ENCODE peak calls at places on chromosomes 1 and 21, in five cellular contexts. I is RWPE1, L is H9, M is tibial artery, K is esophagus muscularis mucosa. Q is an unnamed sample.

GRCh38 chr1:153403421-153404085 is 12.7 kb upstream of the S100A8 start:
- DNase-seq in I (no peak), L (peak), K (peak), M (no peak), Q (no peak)

GRCh38 chr1:6108937-6109636 is 63.4 kb downstream of the KCNAB2 start:
- DNase-seq in K (no peak), M (no peak), L (peak), I (peak), Q (no peak)

GRCh38 chr1:10338047-10338446 is 60.8 kb upstream of the PGD start:
- DNase-seq in I (peak), M (peak), K (no peak), L (peak), Q (no peak)

GRCh38 chr1:72915581-72915980 is 633.2 kb upstream of the NEGR1 start:
- DNase-seq in L (peak), M (no peak), I (no peak), K (no peak), Q (no peak)

GRCh38 chr1:15100369-15101111 is 53.0 kb upstream of the TMEM51 start:
- DNase-seq in M (peak), K (no peak), I (peak), L (peak), Q (no peak)

GRCh38 chr1:233112184-233113008 is 162.0 kb downstream of the NTPCR start:
- DNase-seq in M (no peak), I (no peak), L (no peak), K (no peak), Q (no peak)

GRCh38 chr1:160681067-160681890 is 30.3 kb downstream of the CD48 start:
- DNase-seq in L (peak), M (peak), I (peak), K (no peak), Q (no peak)

GRCh38 chr1:45522324-45523104 is 830 bp upstream of the PRDX1 start:
- DNase-seq in L (peak), K (no peak), I (no peak), M (no peak), Q (no peak)

GRCh38 chr1:229342305-229342901 is 444 bp downstream of the CCSAP start:
- DNase-seq in L (peak), I (peak), M (peak), K (no peak), Q (peak)

GRCh38 chr1:205256956-205257615 is 29.3 kb downstream of the TMCC2 start:
- DNase-seq in L (no peak), I (no peak), M (no peak), K (no peak), Q (no peak)

GRCh38 chr21:33308586-33309490 is 15.9 kb upstream of the IFNAR1 start:
- DNase-seq in K (peak), M (no peak), I (no peak), L (no peak), Q (no peak)

GRCh38 chr1:212727386-212728181 is 27.9 kb upstream of the BATF3 start:
- DNase-seq in K (no peak), M (no peak), L (no peak), I (no peak), Q (no peak)

GRCh38 chr1:154157520-154158306 is 2.8 kb upstream of the NUP210L start:
- DNase-seq in I (no peak), M (no peak), K (no peak), L (no peak), Q (no peak)

GRCh38 chr21:44726803-44727202 is 15.4 kb upstream of the TSPEAR start:
- DNase-seq in K (no peak), L (peak), M (no peak), I (no peak), Q (no peak)

GRCh38 chr1:3636080-3636479 is 11.3 kb downstream of the TPRG1L start:
- DNase-seq in K (no peak), I (no peak), M (no peak), L (no peak), Q (no peak)

GRCh38 chr1:209504571-209504970 is 78.9 kb upstream of the CAMK1G start:
- DNase-seq in I (no peak), M (no peak), K (peak), L (no peak), Q (no peak)

GRCh38 chr1:26110731-26111529 is 694 bp upstream of the PDIK1L start:
- DNase-seq in L (peak), M (peak), I (peak), K (peak), Q (peak)

GRCh38 chr1:155063550-155064108 is at the start of gene EFNA4:
- DNase-seq in K (peak), I (peak), M (peak), L (peak), Q (peak)

GRCh38 chr1:66166746-66167145 is 367.2 kb upstream of the SGIP1 start:
- DNase-seq in L (no peak), K (no peak), M (no peak), I (no peak), Q (no peak)

GRCh38 chr1:237235080-237235479 is 193.1 kb downstream of the RYR2 start:
- DNase-seq in K (no peak), L (no peak), I (no peak), M (no peak), Q (no peak)

GRCh38 chr21:29805110-29805509 is 134.7 kb downstream of the GRIK1 start:
- DNase-seq in L (no peak), K (no peak), M (no peak), I (no peak), Q (no peak)

GRCh38 chr1:18581420-18581880 is 49.2 kb upstream of the PAX7 start:
- DNase-seq in M (no peak), K (no peak), I (peak), L (peak), Q (no peak)

GRCh38 chr1:201405484-201405831 is 6.3 kb upstream of the LAD1 start:
- DNase-seq in K (no peak), L (no peak), I (no peak), M (no peak), Q (no peak)

GRCh38 chr1:8666394-8667167 is 150.9 kb downstream of the RERE start:
- DNase-seq in K (no peak), I (no peak), M (no peak), L (no peak), Q (no peak)

GRCh38 chr1:23417570-23417969 is 7.0 kb downstream of the TCEA3 start:
- DNase-seq in L (no peak), I (no peak), M (no peak), K (no peak), Q (no peak)

GRCh38 chr1:156001021-156001681 is 19.6 kb downstream of the SSR2 start:
- DNase-seq in M (no peak), I (no peak), L (no peak), K (no peak), Q (no peak)

GRCh38 chr1:240691521-240692338 is 79.8 kb upstream of the GREM2 start:
- DNase-seq in K (no peak), M (peak), L (peak), I (peak), Q (no peak)

GRCh38 chr21:44765231-44766013 is 36.2 kb downstream of the UBE2G2 start:
- DNase-seq in K (no peak), M (no peak), L (no peak), I (peak), Q (peak)

GRCh38 chr1:47680815-47681475 is 243.1 kb downstream of the FOXD2 start:
- DNase-seq in K (no peak), L (peak), I (no peak), M (peak), Q (peak)

GRCh38 chr1:161298116-161298515 is 11.7 kb downstream of the MPZ start:
- DNase-seq in K (no peak), I (no peak), L (no peak), M (no peak), Q (no peak)

GRCh38 chr1:36839485-36839884 is 194.8 kb downstream of the GRIK3 start:
- DNase-seq in M (no peak), K (no peak), I (no peak), L (no peak), Q (no peak)

GRCh38 chr1:227892930-227893695 is 54.6 kb downstream of the WNT9A start:
- DNase-seq in K (no peak), M (peak), I (no peak), L (peak), Q (peak)

GRCh38 chr1:109960745-109961094 is 23.8 kb upstream of the AHCYL1 start:
- DNase-seq in I (no peak), L (no peak), K (no peak), M (no peak), Q (no peak)

GRCh38 chr1:109963864-109964263 is 20.7 kb upstream of the AHCYL1 start:
- DNase-seq in I (no peak), K (no peak), M (no peak), L (no peak), Q (no peak)

GRCh38 chr1:109954180-109954579 is 30.4 kb upstream of the AHCYL1 start:
- DNase-seq in L (no peak), M (no peak), I (no peak), K (no peak), Q (no peak)

GRCh38 chr1:109959632-109959973 is 25.0 kb upstream of the AHCYL1 start:
- DNase-seq in K (no peak), L (no peak), I (no peak), M (no peak), Q (no peak)

DNA sequence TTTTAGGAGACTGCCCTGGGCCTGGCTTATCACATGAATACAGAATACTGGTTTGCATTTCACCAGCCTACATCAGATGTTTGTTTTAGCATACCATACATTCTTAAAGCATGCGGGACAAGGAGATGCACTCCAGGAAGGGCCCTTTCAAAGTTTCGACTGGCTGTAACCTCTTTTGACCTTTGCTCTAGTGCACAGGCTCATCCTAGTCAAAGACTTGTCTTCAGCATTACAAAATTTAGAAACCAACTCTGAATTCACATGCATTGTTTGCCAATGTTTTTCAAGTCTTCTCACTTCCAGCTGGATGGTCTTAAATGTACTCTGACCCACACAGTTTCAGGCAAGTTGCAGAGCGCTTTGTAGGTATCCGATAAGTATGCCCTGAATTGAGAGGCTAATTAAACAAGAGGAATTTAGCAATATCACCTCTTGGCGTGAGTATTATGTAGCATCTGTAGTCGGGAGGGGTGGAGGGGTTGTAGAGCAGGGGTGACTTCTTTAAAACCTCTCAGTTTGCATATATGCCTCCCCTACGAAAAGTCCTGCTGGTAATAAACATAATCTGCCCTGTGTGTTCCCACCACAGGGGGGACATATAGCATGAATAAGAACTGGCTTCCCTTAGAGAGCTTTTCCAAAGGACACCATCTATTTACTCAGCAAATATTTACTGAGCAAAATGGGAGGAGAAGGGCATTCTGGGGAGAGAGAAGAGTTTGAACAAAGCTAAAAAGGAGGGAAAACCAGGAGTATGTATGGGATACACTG is 24.4 kb upstream of the AHCYL1 start:
- DNase-seq in L (peak), I (peak), K (no peak), M (no peak), Q (no peak)
- TF ChIP-seq CTCF in L (no peak), I (no peak), K (no peak), M (no peak), Q (peak)

GRCh38 chr1:29117381-29117780 is 6.3 kb downstream of the TMEM200B start:
- DNase-seq in M (no peak), I (no peak), L (no peak), K (no peak), Q (no peak)
- TF ChIP-seq CTCF in M (no peak), I (no peak), L (peak), K (no peak), Q (peak)

GRCh38 chr21:37396855-37397254 is 30.3 kb downstream of the DYRK1A start:
- DNase-seq in I (no peak), M (no peak), K (no peak), L (no peak), Q (no peak)
- TF ChIP-seq CTCF in I (no peak), M (no peak), K (no peak), L (peak), Q (no peak)

GRCh38 chr1:220544901-220545303 is 17.0 kb downstream of the MARK1 start:
- DNase-seq in M (no peak), K (no peak), L (peak), I (peak), Q (no peak)
- TF ChIP-seq CTCF in M (no peak), K (no peak), L (peak), I (no peak), Q (peak)

GRCh38 chr1:221622389-221622788 is 119.5 kb downstream of the DUSP10 start:
- DNase-seq in M (no peak), L (no peak), K (no peak), I (no peak), Q (no peak)
- TF ChIP-seq CTCF in M (no peak), L (no peak), K (no peak), I (no peak), Q (no peak)

GRCh38 chr1:226154593-226154992 is 31.9 kb downstream of the ACBD3 start:
- DNase-seq in L (no peak), M (no peak), K (no peak), I (no peak), Q (no peak)
- TF ChIP-seq CTCF in L (no peak), M (no peak), K (no peak), I (no peak), Q (no peak)

GRCh38 chr1:116764466-116764896 is 10.3 kb downstream of the CD2 start:
- DNase-seq in I (no peak), L (no peak), M (no peak), K (no peak), Q (no peak)

GRCh38 chr1:116764906-116765862 is 11.0 kb downstream of the CD2 start:
- DNase-seq in K (no peak), M (no peak), L (no peak), I (no peak), Q (no peak)

GRCh38 chr1:116762781-116763115 is 8.5 kb downstream of the CD2 start:
- DNase-seq in K (no peak), M (no peak), I (no peak), L (no peak), Q (peak)

GRCh38 chr1:116763116-116763786 is 9.0 kb downstream of the CD2 start:
- DNase-seq in K (no peak), I (no peak), M (no peak), L (no peak), Q (peak)

GRCh38 chr1:116763787-116764465 is 9.7 kb downstream of the CD2 start:
- DNase-seq in K (no peak), I (peak), M (no peak), L (peak), Q (peak)
- TF ChIP-seq CTCF in K (no peak), I (no peak), M (no peak), L (peak), Q (peak)

GRCh38 chr1:21217812-21218596 is 41.3 kb upstream of the EIF4G3 start:
- DNase-seq in M (peak), L (peak), I (no peak), K (no peak), Q (no peak)
- TF ChIP-seq CTCF in M (peak), L (peak), I (no peak), K (no peak), Q (peak)